ENCODE peak calls at places on chromosomes 16 and 17, in ten cellular contexts. One of them, this sample, is unnamed.

GRCh38 chr16:76532188-76532973 is 255.2 kb downstream of the CNTNAP4 start:
- DNase-seq in AG08395: no peak
- DNase-seq in CD4-positive, alpha-beta T cell: no peak
- DNase-seq in substantia nigra: no peak
- DNase-seq in amygdala: no peak
- DNase-seq in HTR-8/SVneo: no peak
- DNase-seq in left ventricle myocardium superior: no peak
- DNase-seq in lung: no peak
- DNase-seq in H9: no peak
- DNase-seq in NCI-H510A: no peak
- DNase-seq in this sample: no peak

GRCh38 chr17:6366144-6366755 is 68.7 kb downstream of the AIPL1 start:
- DNase-seq in AG08395: no peak
- DNase-seq in amygdala: no peak
- DNase-seq in left ventricle myocardium superior: no peak
- DNase-seq in substantia nigra: no peak
- DNase-seq in HTR-8/SVneo: no peak
- DNase-seq in NCI-H510A: no peak
- DNase-seq in H9: peak; percentile 54
- DNase-seq in lung: no peak
- DNase-seq in CD4-positive, alpha-beta T cell: no peak
- DNase-seq in this sample: peak; percentile 23

GRCh38 chr17:50423553-50424159 is 2.4 kb upstream of the ACSF2 start:
- DNase-seq in amygdala: no peak
- DNase-seq in HTR-8/SVneo: peak; percentile 97
- DNase-seq in substantia nigra: no peak
- DNase-seq in CD4-positive, alpha-beta T cell: no peak
- DNase-seq in NCI-H510A: peak; percentile 82
- DNase-seq in lung: peak; percentile 60
- DNase-seq in H9: no peak
- DNase-seq in AG08395: peak; percentile 75
- DNase-seq in left ventricle myocardium superior: no peak
- DNase-seq in this sample: no peak

GRCh38 chr17:40915721-40916256 is 21.7 kb downstream of the KRT23 start:
- DNase-seq in H9: no peak
- DNase-seq in substantia nigra: no peak
- DNase-seq in amygdala: no peak
- DNase-seq in AG08395: peak; percentile 60
- DNase-seq in NCI-H510A: no peak
- DNase-seq in lung: no peak
- DNase-seq in CD4-positive, alpha-beta T cell: no peak
- DNase-seq in HTR-8/SVneo: no peak
- DNase-seq in left ventricle myocardium superior: no peak
- DNase-seq in this sample: no peak

GRCh38 chr17:72282439-72283029 is 161.7 kb downstream of the SOX9 start:
- DNase-seq in lung: no peak
- DNase-seq in amygdala: no peak
- DNase-seq in NCI-H510A: no peak
- DNase-seq in CD4-positive, alpha-beta T cell: no peak
- DNase-seq in left ventricle myocardium superior: no peak
- DNase-seq in AG08395: no peak
- DNase-seq in substantia nigra: no peak
- DNase-seq in HTR-8/SVneo: no peak
- DNase-seq in H9: no peak
- DNase-seq in this sample: no peak

GRCh38 chr17:65888649-65889048 is 303.3 kb downstream of the CEP112 start:
- DNase-seq in left ventricle myocardium superior: no peak
- DNase-seq in H9: no peak
- DNase-seq in lung: no peak
- DNase-seq in CD4-positive, alpha-beta T cell: no peak
- DNase-seq in substantia nigra: no peak
- DNase-seq in AG08395: peak; percentile 50
- DNase-seq in amygdala: no peak
- DNase-seq in NCI-H510A: no peak
- DNase-seq in HTR-8/SVneo: no peak
- DNase-seq in this sample: no peak

GRCh38 chr16:1057252-1057932 is 15.2 kb upstream of the SSTR5 start:
- DNase-seq in HTR-8/SVneo: peak; percentile 56
- DNase-seq in H9: peak; percentile 71
- DNase-seq in AG08395: peak; percentile 59
- DNase-seq in NCI-H510A: no peak
- DNase-seq in CD4-positive, alpha-beta T cell: peak; percentile 77
- DNase-seq in left ventricle myocardium superior: peak; percentile 67
- DNase-seq in substantia nigra: peak; percentile 29
- DNase-seq in amygdala: peak; percentile 8
- DNase-seq in lung: no peak
- DNase-seq in this sample: peak; percentile 81

GRCh38 chr17:3768786-3769185 is 32.2 kb downstream of the ITGAE start:
- DNase-seq in AG08395: no peak
- DNase-seq in H9: no peak
- DNase-seq in NCI-H510A: no peak
- DNase-seq in HTR-8/SVneo: no peak
- DNase-seq in CD4-positive, alpha-beta T cell: no peak
- DNase-seq in left ventricle myocardium superior: no peak
- DNase-seq in substantia nigra: no peak
- DNase-seq in amygdala: no peak
- DNase-seq in lung: no peak
- DNase-seq in this sample: no peak

GRCh38 chr16:77690416-77690815 is 31.9 kb upstream of the NUDT7 start:
- DNase-seq in left ventricle myocardium superior: no peak
- DNase-seq in AG08395: no peak
- DNase-seq in H9: no peak
- DNase-seq in NCI-H510A: no peak
- DNase-seq in lung: no peak
- DNase-seq in CD4-positive, alpha-beta T cell: no peak
- DNase-seq in amygdala: no peak
- DNase-seq in substantia nigra: no peak
- DNase-seq in HTR-8/SVneo: no peak
- DNase-seq in this sample: no peak

GRCh38 chr17:2214887-2215615 is 88.5 kb downstream of the SMG6 start:
- DNase-seq in CD4-positive, alpha-beta T cell: no peak
- DNase-seq in left ventricle myocardium superior: peak; percentile 86
- DNase-seq in lung: no peak
- DNase-seq in HTR-8/SVneo: no peak
- DNase-seq in NCI-H510A: no peak
- DNase-seq in substantia nigra: peak; percentile 10
- DNase-seq in H9: no peak
- DNase-seq in AG08395: peak; percentile 21
- DNase-seq in amygdala: no peak
- DNase-seq in this sample: no peak

GRCh38 chr17:66487933-66488572 is 185.6 kb downstream of the PRKCA start:
- DNase-seq in left ventricle myocardium superior: no peak
- DNase-seq in amygdala: no peak
- DNase-seq in AG08395: no peak
- DNase-seq in CD4-positive, alpha-beta T cell: no peak
- DNase-seq in H9: no peak
- DNase-seq in HTR-8/SVneo: no peak
- DNase-seq in NCI-H510A: no peak
- DNase-seq in lung: no peak
- DNase-seq in substantia nigra: no peak
- DNase-seq in this sample: no peak

GRCh38 chr16:73615256-73615655 is 567.3 kb upstream of the ZFHX3 start:
- DNase-seq in substantia nigra: no peak
- DNase-seq in HTR-8/SVneo: no peak
- DNase-seq in left ventricle myocardium superior: no peak
- DNase-seq in H9: no peak
- DNase-seq in NCI-H510A: no peak
- DNase-seq in CD4-positive, alpha-beta T cell: no peak
- DNase-seq in AG08395: no peak
- DNase-seq in lung: no peak
- DNase-seq in amygdala: no peak
- DNase-seq in this sample: no peak

GRCh38 chr17:44014437-44015172 is at the start of gene TMEM101:
- DNase-seq in HTR-8/SVneo: peak; percentile 97
- DNase-seq in NCI-H510A: peak; percentile 89
- DNase-seq in substantia nigra: peak; percentile 86
- DNase-seq in CD4-positive, alpha-beta T cell: peak; percentile 85
- DNase-seq in AG08395: peak; percentile 98
- DNase-seq in amygdala: peak; percentile 85
- DNase-seq in lung: peak; percentile 93
- DNase-seq in H9: peak; percentile 96
- DNase-seq in left ventricle myocardium superior: peak; percentile 92
- DNase-seq in this sample: peak; percentile 88

GRCh38 chr17:54968954-54969400 is 412 bp downstream of the STXBP4 start:
- DNase-seq in AG08395: peak; percentile 33
- DNase-seq in HTR-8/SVneo: peak; percentile 45
- DNase-seq in lung: no peak
- DNase-seq in H9: no peak
- DNase-seq in NCI-H510A: no peak
- DNase-seq in CD4-positive, alpha-beta T cell: no peak
- DNase-seq in substantia nigra: peak; percentile 56
- DNase-seq in left ventricle myocardium superior: no peak
- DNase-seq in amygdala: no peak
- DNase-seq in this sample: no peak

GRCh38 chr17:33115957-33116680 is 124.5 kb downstream of the SPACA3 start:
- DNase-seq in AG08395: no peak
- DNase-seq in left ventricle myocardium superior: no peak
- DNase-seq in substantia nigra: no peak
- DNase-seq in HTR-8/SVneo: no peak
- DNase-seq in H9: no peak
- DNase-seq in NCI-H510A: no peak
- DNase-seq in CD4-positive, alpha-beta T cell: no peak
- DNase-seq in amygdala: no peak
- DNase-seq in lung: no peak
- DNase-seq in this sample: no peak

GRCh38 chr16:31132303-31132978 is 3.1 kb downstream of the PRSS8 start:
- DNase-seq in lung: no peak
- DNase-seq in substantia nigra: no peak
- DNase-seq in H9: no peak
- DNase-seq in NCI-H510A: no peak
- DNase-seq in left ventricle myocardium superior: no peak
- DNase-seq in HTR-8/SVneo: no peak
- DNase-seq in AG08395: no peak
- DNase-seq in amygdala: no peak
- DNase-seq in CD4-positive, alpha-beta T cell: no peak
- DNase-seq in this sample: no peak

GRCh38 chr17:75182569-75183436 is at the start of gene SUMO2:
- DNase-seq in NCI-H510A: peak; percentile 91
- DNase-seq in CD4-positive, alpha-beta T cell: peak; percentile 97
- DNase-seq in lung: peak; percentile 93
- DNase-seq in AG08395: peak; percentile 99
- DNase-seq in H9: peak; percentile 97
- DNase-seq in left ventricle myocardium superior: peak; percentile 98
- DNase-seq in amygdala: peak; percentile 71
- DNase-seq in HTR-8/SVneo: peak; percentile 99
- DNase-seq in substantia nigra: peak; percentile 91
- DNase-seq in this sample: peak; percentile 95

GRCh38 chr17:5781236-5781927 is 197.1 kb upstream of the NLRP1 start:
- DNase-seq in H9: no peak
- DNase-seq in CD4-positive, alpha-beta T cell: no peak
- DNase-seq in substantia nigra: no peak
- DNase-seq in amygdala: no peak
- DNase-seq in left ventricle myocardium superior: no peak
- DNase-seq in NCI-H510A: no peak
- DNase-seq in AG08395: no peak
- DNase-seq in lung: no peak
- DNase-seq in HTR-8/SVneo: no peak
- DNase-seq in this sample: no peak

GRCh38 chr17:42414782-42415409 is 8.2 kb downstream of the CAVIN1 start:
- DNase-seq in substantia nigra: no peak
- DNase-seq in CD4-positive, alpha-beta T cell: peak; percentile 64
- DNase-seq in amygdala: no peak
- DNase-seq in AG08395: no peak
- DNase-seq in left ventricle myocardium superior: peak; percentile 35
- DNase-seq in NCI-H510A: no peak
- DNase-seq in HTR-8/SVneo: no peak
- DNase-seq in H9: peak; percentile 44
- DNase-seq in lung: peak; percentile 65
- DNase-seq in this sample: no peak

GRCh38 chr17:38761612-38762011 is 9.1 kb downstream of the PSMB3 start:
- DNase-seq in AG08395: peak; percentile 27
- DNase-seq in NCI-H510A: no peak
- DNase-seq in substantia nigra: no peak
- DNase-seq in lung: no peak
- DNase-seq in H9: peak; percentile 86
- DNase-seq in amygdala: no peak
- DNase-seq in CD4-positive, alpha-beta T cell: no peak
- DNase-seq in left ventricle myocardium superior: no peak
- DNase-seq in HTR-8/SVneo: no peak
- DNase-seq in this sample: peak; percentile 73

GRCh38 chr17:1649844-1650409 is at the start of gene RILP:
- DNase-seq in H9: peak; percentile 85
- DNase-seq in amygdala: no peak
- DNase-seq in lung: peak; percentile 89
- DNase-seq in NCI-H510A: no peak
- DNase-seq in AG08395: peak; percentile 35
- DNase-seq in HTR-8/SVneo: peak; percentile 45
- DNase-seq in CD4-positive, alpha-beta T cell: no peak
- DNase-seq in left ventricle myocardium superior: peak; percentile 93
- DNase-seq in substantia nigra: peak; percentile 40
- DNase-seq in this sample: peak; percentile 57

GRCh38 chr16:86941731-86942468 is 363.6 kb downstream of the FOXL1 start:
- DNase-seq in left ventricle myocardium superior: peak; percentile 21
- DNase-seq in AG08395: no peak
- DNase-seq in amygdala: no peak
- DNase-seq in lung: no peak
- DNase-seq in CD4-positive, alpha-beta T cell: no peak
- DNase-seq in HTR-8/SVneo: no peak
- DNase-seq in H9: no peak
- DNase-seq in substantia nigra: no peak
- DNase-seq in NCI-H510A: no peak
- DNase-seq in this sample: no peak

GRCh38 chr16:69741519-69741918 is 13.2 kb downstream of the NOB1 start:
- DNase-seq in H9: no peak
- DNase-seq in CD4-positive, alpha-beta T cell: no peak
- DNase-seq in NCI-H510A: no peak
- DNase-seq in AG08395: no peak
- DNase-seq in left ventricle myocardium superior: no peak
- DNase-seq in lung: no peak
- DNase-seq in substantia nigra: no peak
- DNase-seq in amygdala: no peak
- DNase-seq in HTR-8/SVneo: no peak
- DNase-seq in this sample: no peak

GRCh38 chr17:62652251-62653001 is 25.0 kb downstream of the MRC2 start:
- DNase-seq in CD4-positive, alpha-beta T cell: no peak
- DNase-seq in AG08395: peak; percentile 85
- DNase-seq in substantia nigra: no peak
- DNase-seq in H9: no peak
- DNase-seq in amygdala: no peak
- DNase-seq in NCI-H510A: peak; percentile 47
- DNase-seq in HTR-8/SVneo: peak; percentile 73
- DNase-seq in left ventricle myocardium superior: peak; percentile 79
- DNase-seq in lung: peak; percentile 83
- DNase-seq in this sample: peak; percentile 52

GRCh38 chr16:27285676-27286196 is 17.2 kb upstream of the NSMCE1 start:
- DNase-seq in substantia nigra: peak; percentile 20
- DNase-seq in H9: no peak
- DNase-seq in HTR-8/SVneo: no peak
- DNase-seq in AG08395: no peak
- DNase-seq in amygdala: no peak
- DNase-seq in CD4-positive, alpha-beta T cell: no peak
- DNase-seq in left ventricle myocardium superior: no peak
- DNase-seq in lung: no peak
- DNase-seq in NCI-H510A: no peak
- DNase-seq in this sample: no peak

GRCh38 chr17:63434951-63435571 is 11.0 kb downstream of the CYB561 start:
- DNase-seq in left ventricle myocardium superior: peak; percentile 84
- DNase-seq in lung: peak; percentile 89
- DNase-seq in substantia nigra: peak; percentile 78
- DNase-seq in AG08395: peak; percentile 62
- DNase-seq in amygdala: peak; percentile 35
- DNase-seq in HTR-8/SVneo: peak; percentile 85
- DNase-seq in H9: peak; percentile 71
- DNase-seq in NCI-H510A: no peak
- DNase-seq in CD4-positive, alpha-beta T cell: no peak
- DNase-seq in this sample: peak; percentile 43

GRCh38 chr17:32487460-32488176 is 825 bp downstream of the CDK5R1 start:
- DNase-seq in CD4-positive, alpha-beta T cell: no peak
- DNase-seq in H9: no peak
- DNase-seq in NCI-H510A: no peak
- DNase-seq in HTR-8/SVneo: no peak
- DNase-seq in amygdala: no peak
- DNase-seq in substantia nigra: peak; percentile 28
- DNase-seq in left ventricle myocardium superior: no peak
- DNase-seq in lung: no peak
- DNase-seq in AG08395: peak; percentile 26
- DNase-seq in this sample: no peak

GRCh38 chr17:31688704-31689103 is 170.3 kb downstream of the COPRS start:
- DNase-seq in CD4-positive, alpha-beta T cell: no peak
- DNase-seq in lung: no peak
- DNase-seq in AG08395: no peak
- DNase-seq in NCI-H510A: no peak
- DNase-seq in substantia nigra: no peak
- DNase-seq in left ventricle myocardium superior: no peak
- DNase-seq in HTR-8/SVneo: no peak
- DNase-seq in H9: no peak
- DNase-seq in amygdala: no peak
- DNase-seq in this sample: no peak